ENCODE peak calls at places on chromosome 10, in five cellular contexts. V is esophagus squamous epithelium, N is endodermal cell, J is adipocyte, L is Karpas-422. G is an unnamed sample.

GRCh38 chr10:14086596-14086995 is 244.1 kb downstream of the FRMD4A start:
- DNase-seq in N (no peak), L (no peak), V (no peak), J (peak), G (no peak)

GRCh38 chr10:58590924-58591323 is 78.3 kb downstream of the BICC1 start:
- DNase-seq in J (no peak), V (no peak), L (no peak), N (no peak), G (no peak)

GRCh38 chr10:24451325-24451820 is 242.4 kb downstream of the KIAA1217 start:
- DNase-seq in N (peak), L (no peak), V (no peak), J (peak), G (no peak)

GRCh38 chr10:103982639-103983038 is 15.7 kb downstream of the SLK start:
- DNase-seq in N (peak), J (no peak), V (no peak), L (no peak), G (no peak)

GRCh38 chr10:107701947-107702346 is 537.4 kb upstream of the SORCS1 start:
- DNase-seq in V (no peak), N (no peak), J (no peak), L (no peak), G (no peak)

GRCh38 chr10:6274040-6274439 is 71.3 kb downstream of the PFKFB3 start:
- DNase-seq in V (no peak), L (no peak), J (peak), N (no peak), G (peak)

GRCh38 chr10:94115725-94116124 is 122.0 kb downstream of the PLCE1 start:
- DNase-seq in N (no peak), V (no peak), L (no peak), J (no peak), G (peak)

GRCh38 chr10:34102917-34103506 is 712.1 kb downstream of the PARD3 start:
- DNase-seq in N (no peak), J (peak), V (no peak), L (no peak), G (peak)

GRCh38 chr10:11837372-11838161 is 14.4 kb downstream of the PROSER2 start:
- DNase-seq in J (no peak), V (no peak), N (no peak), L (no peak), G (no peak)

GRCh38 chr10:127874966-127875765 is 17.6 kb downstream of the CLRN3 start:
- DNase-seq in L (no peak), V (no peak), J (no peak), N (no peak), G (no peak)

GRCh38 chr10:131424836-131425506 is 113.5 kb upstream of the TCERG1L start:
- DNase-seq in N (no peak), J (no peak), V (no peak), L (no peak), G (no peak)

GRCh38 chr10:11683529-11684320 is 58.5 kb upstream of the ECHDC3 start:
- DNase-seq in V (no peak), J (no peak), L (peak), N (no peak), G (no peak)

GRCh38 chr10:127576751-127577161 is 27.6 kb downstream of the NPS start:
- DNase-seq in L (no peak), J (no peak), N (no peak), V (no peak), G (no peak)

GRCh38 chr10:112376578-112376855 is 2.6 kb downstream of the ACSL5 start:
- DNase-seq in J (no peak), V (no peak), L (peak), N (no peak), G (no peak)

GRCh38 chr10:66833861-66834260 is 92.0 kb upstream of the LRRTM3 start:
- DNase-seq in J (no peak), L (no peak), V (no peak), N (no peak), G (no peak)

GRCh38 chr10:111999915-112000302 is 183.7 kb downstream of the GPAM start:
- DNase-seq in L (no peak), J (no peak), N (peak), V (no peak), G (no peak)

GRCh38 chr10:100697070-100697469 is 48.3 kb upstream of the PAX2 start:
- DNase-seq in N (no peak), J (peak), L (no peak), V (no peak), G (peak)

DNA sequence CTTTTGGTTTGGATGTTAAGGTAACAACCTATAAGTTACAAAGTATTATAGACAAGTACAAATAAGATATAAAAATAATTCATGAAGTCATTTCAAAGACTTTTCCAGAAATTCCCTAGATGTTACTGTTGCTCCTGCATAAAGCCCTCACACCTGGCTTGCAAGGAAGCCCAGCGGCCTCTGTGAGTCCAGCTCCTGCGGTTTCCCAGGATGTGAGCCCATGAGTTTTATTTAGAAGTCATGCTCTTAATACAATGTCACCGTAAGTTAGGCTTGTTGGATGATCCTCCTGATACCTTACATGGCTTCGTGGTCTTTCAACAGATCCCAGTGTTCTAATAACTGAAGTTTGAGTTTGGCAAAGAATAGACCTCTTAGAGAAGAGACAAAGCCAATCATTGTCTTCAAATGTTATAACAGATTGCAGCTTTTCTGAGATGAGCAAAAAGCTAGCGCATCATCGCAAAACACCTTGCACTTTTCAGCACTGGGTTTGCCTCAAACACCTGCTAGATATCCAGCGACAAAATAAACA is 3.7 kb downstream of the FAM171A1 start:
- DNase-seq in V (no peak), L (no peak), J (no peak), N (peak), G (no peak)
- H3K4me3 ChIP-seq in V (no peak), L (no peak), J (no peak), N (no peak), G (no peak)

DNA sequence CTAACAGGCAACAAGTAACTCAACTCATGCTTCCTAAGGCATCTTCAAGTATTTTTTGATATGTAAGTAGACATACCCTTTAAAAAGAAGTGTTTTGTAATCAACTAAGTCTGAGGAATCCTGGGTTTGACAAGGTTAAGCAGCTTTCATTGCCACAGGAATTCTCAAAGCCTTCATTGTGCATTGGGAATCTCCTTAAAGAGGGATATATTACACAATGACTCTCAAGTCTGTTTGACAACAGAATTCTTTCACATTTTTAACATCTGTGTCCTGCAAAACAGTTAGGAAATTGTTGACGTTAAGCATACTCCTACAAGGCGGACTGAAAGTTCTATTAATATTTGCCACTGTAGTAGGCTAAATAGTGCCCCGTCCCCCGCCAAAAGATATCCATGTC is 71.4 kb downstream of the SGMS1 start:
- DNase-seq in V (no peak), J (peak), N (no peak), L (no peak), G (peak)
- H3K4me3 ChIP-seq in V (no peak), J (no peak), N (peak), L (no peak), G (no peak)

DNA sequence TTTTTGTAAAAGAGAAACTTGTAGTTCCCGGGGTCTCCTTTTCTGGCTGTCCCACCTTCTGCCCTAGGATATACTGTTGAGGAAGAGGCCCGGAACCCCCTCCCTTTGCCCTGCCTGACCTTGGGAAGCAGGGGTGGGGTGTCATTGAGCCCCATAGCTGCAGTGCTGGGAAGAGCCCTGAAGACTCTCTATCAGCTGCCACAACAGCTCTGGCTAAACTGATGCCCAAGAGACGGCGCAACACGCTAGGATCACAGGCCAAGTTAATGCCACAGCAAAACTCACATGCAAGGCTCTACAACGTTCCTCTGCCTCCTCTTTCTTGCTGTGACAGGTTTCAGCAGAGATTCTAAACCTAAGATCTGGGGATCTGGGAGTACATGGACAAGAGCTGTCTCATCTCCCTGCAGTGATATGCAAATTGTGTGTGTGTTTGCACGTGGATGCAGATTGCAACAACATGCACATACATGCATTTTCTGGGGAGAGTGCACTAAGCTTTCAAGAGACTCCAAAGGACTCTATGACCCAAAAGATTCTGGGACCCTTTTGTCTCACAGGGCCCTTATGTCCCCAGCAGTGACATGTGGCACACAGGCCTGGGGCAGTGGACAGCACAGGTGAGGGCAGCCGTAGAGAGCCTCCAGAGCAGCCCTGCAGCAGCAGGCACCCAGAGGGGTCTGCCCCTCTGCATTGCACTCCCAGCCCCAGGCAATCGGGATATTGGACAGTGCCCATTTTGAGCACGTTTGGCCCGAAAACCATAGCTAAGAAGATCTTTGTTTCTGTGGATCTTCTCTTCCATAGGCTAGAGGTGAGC is 2.5 kb downstream of the RASSF4 start:
- DNase-seq in L (no peak), V (no peak), N (peak), J (no peak), G (no peak)
- H3K4me3 ChIP-seq in L (no peak), V (peak), N (no peak), J (peak), G (no peak)

GRCh38 chr10:71769279-71769823 is 4.0 kb downstream of the VSIR start:
- DNase-seq in V (no peak), N (no peak), L (no peak), J (peak), G (no peak)
- H3K4me3 ChIP-seq in V (peak), N (no peak), L (peak), J (peak), G (no peak)

DNA sequence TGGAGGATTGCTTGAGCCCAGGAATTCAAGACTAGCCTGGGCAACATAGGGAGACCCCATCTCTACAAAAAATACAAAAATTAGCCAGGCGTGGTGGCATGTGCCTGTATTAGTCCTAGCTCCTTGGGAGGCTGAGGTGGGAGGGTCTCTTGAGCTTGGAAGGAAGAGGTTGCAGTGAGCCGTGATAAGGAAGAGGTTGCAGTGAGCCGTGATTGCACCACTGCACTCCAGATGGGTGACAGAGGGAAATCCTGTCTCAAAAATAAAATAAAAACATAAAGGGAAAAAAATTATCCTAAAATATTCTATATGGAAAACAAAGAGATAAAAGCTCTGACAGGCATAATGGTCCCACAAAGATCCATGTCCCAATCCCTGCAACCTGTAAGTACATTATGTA is 87.9 kb upstream of the KAT6B start:
- DNase-seq in V (no peak), J (no peak), L (no peak), N (no peak), G (no peak)
- H3K4me3 ChIP-seq in V (no peak), J (no peak), L (no peak), N (no peak), G (no peak)

GRCh38 chr10:79072994-79073654 is 4.4 kb downstream of the ZMIZ1 start:
- DNase-seq in V (no peak), L (no peak), J (no peak), N (no peak), G (no peak)

GRCh38 chr10:79070611-79071534 is 2.1 kb downstream of the ZMIZ1 start:
- DNase-seq in V (peak), J (peak), N (peak), L (no peak), G (peak)

GRCh38 chr10:79072041-79072441 is 3.3 kb downstream of the ZMIZ1 start:
- DNase-seq in V (no peak), N (no peak), L (no peak), J (no peak), G (peak)

GRCh38 chr10:79070091-79070610 is 1.4 kb downstream of the ZMIZ1 start:
- DNase-seq in N (peak), L (no peak), V (no peak), J (peak), G (peak)

DNA sequence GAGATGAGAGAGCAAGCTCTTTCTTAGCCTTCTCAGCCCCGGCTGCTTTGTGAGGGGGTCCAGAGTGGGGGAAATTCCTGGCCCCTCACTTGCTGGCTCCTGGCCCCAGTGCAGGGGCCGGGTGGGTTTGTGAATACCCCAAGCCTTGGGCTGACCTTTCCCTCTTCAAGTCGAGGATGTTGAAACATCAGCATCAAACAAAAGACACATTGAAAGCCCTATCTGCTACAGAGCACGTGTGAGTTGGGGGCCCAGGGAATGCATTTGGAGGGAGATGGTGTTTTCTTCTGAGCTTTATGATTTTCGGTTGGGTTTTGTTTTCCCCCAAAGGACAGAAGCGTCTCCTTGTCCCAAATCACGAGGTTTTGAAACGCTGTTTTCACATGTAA is 2.8 kb downstream of the ZMIZ1 start:
- DNase-seq in L (no peak), J (no peak), N (no peak), V (no peak), G (no peak)
- H3K4me3 ChIP-seq in L (no peak), J (peak), N (peak), V (peak), G (peak)

G was measured in AG10803.